ENCODE peak calls at places on chromosome 2, in six cellular contexts. One of them, this sample, is unnamed. For H3K27me3 and H3K4me1, the result is how much of the 10 kb centered on the place peaks cover.

GRCh38 chr2:40716879-40717278 is 265.0 kb upstream of the SLC8A1 start:
- DNase-seq in neuronal stem cell: no peak
- DNase-seq in left lung: peak
- DNase-seq in foreskin keratinocyte: peak
- DNase-seq in small intestine: no peak
- DNase-seq in fibroblast of lung: peak
- DNase-seq in this sample: no peak

GRCh38 chr2:69453475-69454129 is 16.4 kb upstream of the NFU1 start:
- DNase-seq in left lung: no peak
- DNase-seq in neuronal stem cell: no peak
- DNase-seq in fibroblast of lung: no peak
- DNase-seq in foreskin keratinocyte: no peak
- DNase-seq in small intestine: no peak
- DNase-seq in this sample: no peak

GRCh38 chr2:946073-947005 is 4.3 kb upstream of the SNTG2 start:
- DNase-seq in left lung: no peak
- DNase-seq in neuronal stem cell: no peak
- DNase-seq in foreskin keratinocyte: no peak
- DNase-seq in fibroblast of lung: no peak
- DNase-seq in small intestine: no peak
- DNase-seq in this sample: no peak

GRCh38 chr2:7022486-7022885 is 105.3 kb downstream of the RNF144A start:
- DNase-seq in fibroblast of lung: peak
- DNase-seq in foreskin keratinocyte: no peak
- DNase-seq in neuronal stem cell: no peak
- DNase-seq in left lung: no peak
- DNase-seq in small intestine: peak
- DNase-seq in this sample: no peak

GRCh38 chr2:19649107-19649506 is 252.7 kb downstream of the TTC32 start:
- DNase-seq in small intestine: no peak
- DNase-seq in neuronal stem cell: no peak
- DNase-seq in foreskin keratinocyte: peak
- DNase-seq in fibroblast of lung: peak
- DNase-seq in left lung: no peak
- DNase-seq in this sample: no peak

GRCh38 chr2:127810156-127810636 is 775 bp downstream of the WDR33 start:
- DNase-seq in left lung: no peak
- DNase-seq in neuronal stem cell: peak
- DNase-seq in foreskin keratinocyte: peak
- DNase-seq in fibroblast of lung: peak
- DNase-seq in small intestine: peak
- DNase-seq in this sample: no peak

GRCh38 chr2:174878537-174879147 is 114.4 kb upstream of the CHRNA1 start:
- DNase-seq in neuronal stem cell: no peak
- DNase-seq in foreskin keratinocyte: peak
- DNase-seq in left lung: no peak
- DNase-seq in small intestine: peak
- DNase-seq in fibroblast of lung: peak
- DNase-seq in this sample: no peak

GRCh38 chr2:27212626-27213471 is 781 bp upstream of the SLC5A6 start:
- DNase-seq in neuronal stem cell: no peak
- DNase-seq in small intestine: peak
- DNase-seq in foreskin keratinocyte: peak
- DNase-seq in fibroblast of lung: peak
- DNase-seq in left lung: no peak
- DNase-seq in this sample: no peak

GRCh38 chr2:36811071-36811470 is 114.6 kb downstream of the VIT start:
- DNase-seq in neuronal stem cell: no peak
- DNase-seq in fibroblast of lung: no peak
- DNase-seq in foreskin keratinocyte: no peak
- DNase-seq in small intestine: no peak
- DNase-seq in left lung: no peak
- DNase-seq in this sample: no peak

GRCh38 chr2:44324971-44325426 is 36.3 kb downstream of the PREPL start:
- DNase-seq in small intestine: no peak
- DNase-seq in neuronal stem cell: no peak
- DNase-seq in left lung: no peak
- DNase-seq in fibroblast of lung: peak
- DNase-seq in foreskin keratinocyte: peak
- DNase-seq in this sample: no peak

GRCh38 chr2:112938904-112939303 is 27.9 kb downstream of the IL37 start:
- DNase-seq in foreskin keratinocyte: peak
- DNase-seq in left lung: no peak
- DNase-seq in small intestine: peak
- DNase-seq in neuronal stem cell: no peak
- DNase-seq in fibroblast of lung: peak
- DNase-seq in this sample: no peak

GRCh38 chr2:64837116-64837704 is 152.0 kb upstream of the SLC1A4 start:
- DNase-seq in small intestine: no peak
- DNase-seq in foreskin keratinocyte: peak
- DNase-seq in left lung: no peak
- DNase-seq in fibroblast of lung: peak
- DNase-seq in neuronal stem cell: no peak
- DNase-seq in this sample: no peak

GRCh38 chr2:48483916-48484315 is 46.0 kb upstream of the STON1 start:
- DNase-seq in small intestine: no peak
- DNase-seq in neuronal stem cell: no peak
- DNase-seq in foreskin keratinocyte: peak
- DNase-seq in fibroblast of lung: peak
- DNase-seq in left lung: no peak
- DNase-seq in this sample: no peak

GRCh38 chr2:223668302-223668998 is 66.3 kb upstream of the SCG2 start:
- DNase-seq in foreskin keratinocyte: no peak
- DNase-seq in left lung: no peak
- DNase-seq in fibroblast of lung: peak
- DNase-seq in small intestine: no peak
- DNase-seq in neuronal stem cell: no peak
- DNase-seq in this sample: no peak

DNA sequence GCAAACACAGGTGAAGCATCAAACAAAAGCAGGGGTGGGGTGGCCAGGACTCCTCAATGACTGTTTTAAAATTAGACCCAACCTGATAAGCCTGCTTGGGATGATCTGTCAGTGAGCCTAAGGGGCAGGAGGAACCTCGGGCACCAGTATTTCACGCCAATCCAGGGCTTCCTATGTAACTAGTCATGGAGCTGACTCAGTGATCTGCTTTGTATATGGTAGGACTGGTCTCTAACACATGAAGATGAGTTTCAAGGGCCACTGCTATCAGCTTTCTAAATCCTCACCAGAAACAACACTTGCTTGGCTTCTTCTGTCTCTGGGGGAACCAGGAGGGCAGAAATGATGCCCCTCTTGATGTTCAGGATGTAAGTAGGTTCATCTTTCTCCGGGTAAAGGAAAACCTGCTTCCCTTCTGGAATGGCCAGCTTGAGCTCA is 6.2 kb downstream of the APOB start:
- DNase-seq in foreskin keratinocyte: peak
- DNase-seq in small intestine: no peak
- DNase-seq in fibroblast of lung: no peak
- DNase-seq in neuronal stem cell: no peak
- DNase-seq in left lung: no peak
- DNase-seq in this sample: no peak
- H3K27ac ChIP-seq in foreskin keratinocyte: no peak
- H3K27ac ChIP-seq in small intestine: no peak
- H3K27ac ChIP-seq in fibroblast of lung: no peak
- H3K27ac ChIP-seq in neuronal stem cell: no peak
- H3K27ac ChIP-seq in left lung: no peak
- H3K27ac ChIP-seq in this sample: no peak

DNA sequence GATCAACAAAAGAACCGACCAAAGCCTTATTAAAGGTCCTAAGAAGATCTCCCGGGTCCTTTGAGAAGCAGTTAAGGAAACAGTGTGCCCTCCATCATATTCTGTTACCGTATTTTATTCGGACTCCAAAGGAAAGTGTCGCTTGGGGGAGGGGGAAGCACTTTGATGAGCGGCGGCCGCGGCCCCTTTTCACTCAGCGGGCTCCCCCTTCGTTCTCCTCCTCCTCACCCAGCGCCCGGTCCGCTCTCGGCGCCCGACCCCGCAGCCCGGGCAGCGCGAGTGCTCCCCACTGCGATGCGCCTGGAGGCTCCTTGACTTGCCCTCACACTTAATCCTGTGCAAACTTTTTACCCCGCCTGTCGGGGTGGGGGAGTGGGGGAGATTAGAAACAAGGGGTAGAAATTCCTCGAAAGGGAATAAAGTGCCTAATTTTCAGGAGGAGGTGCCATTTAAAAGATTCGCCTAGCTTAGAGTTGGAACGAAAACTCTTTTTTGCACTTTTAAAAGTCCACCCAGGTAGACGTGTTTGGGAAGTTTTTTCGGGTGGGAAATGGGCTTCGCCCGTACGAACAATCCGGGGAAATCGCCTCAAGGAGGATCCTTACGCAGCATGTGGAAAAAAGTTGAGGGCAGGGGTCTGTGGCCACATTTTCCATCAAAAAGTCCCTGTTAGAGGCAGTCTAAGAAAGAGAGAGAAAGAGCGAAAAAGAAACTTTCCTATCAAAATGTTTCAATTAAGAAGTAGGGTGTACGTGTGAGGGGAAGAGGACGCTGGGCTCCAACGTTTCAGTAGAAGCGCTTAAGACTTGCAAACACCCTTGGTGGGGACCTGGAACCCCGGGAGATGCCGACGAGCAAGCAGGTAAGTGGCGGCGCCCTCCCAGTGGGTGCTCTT is 1.1 kb upstream of the OTX1 start:
- DNase-seq in fibroblast of lung: no peak
- DNase-seq in small intestine: no peak
- DNase-seq in left lung: no peak
- DNase-seq in neuronal stem cell: peak
- DNase-seq in foreskin keratinocyte: peak
- DNase-seq in this sample: no peak
- H3K27me3 ChIP-seq in fibroblast of lung: half or more
- H3K27me3 ChIP-seq in small intestine: under half
- H3K27me3 ChIP-seq in left lung: half or more
- H3K27me3 ChIP-seq in neuronal stem cell: under half
- H3K27me3 ChIP-seq in foreskin keratinocyte: under half
- H3K27me3 ChIP-seq in this sample: half or more

DNA sequence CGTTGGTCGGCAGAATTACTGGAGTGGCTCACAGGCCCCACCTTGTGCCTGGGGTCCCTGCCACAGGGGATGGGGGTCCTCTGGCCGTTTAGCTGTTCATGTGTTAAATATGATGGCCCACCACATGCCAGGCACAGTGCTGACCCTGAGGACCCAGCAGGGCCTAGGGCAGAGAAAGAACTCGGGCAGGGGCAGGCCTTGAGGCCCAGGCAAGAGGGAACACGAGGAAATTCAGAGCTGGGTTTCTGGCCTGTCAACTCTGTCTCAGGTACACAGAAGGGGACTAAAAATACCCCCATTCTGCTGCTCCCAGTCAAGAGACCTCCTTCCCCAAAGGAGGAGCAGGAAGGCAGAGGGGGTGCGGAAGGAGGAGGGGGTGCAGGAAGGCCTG is 66.2 kb downstream of the DNMT3A start:
- DNase-seq in small intestine: no peak
- DNase-seq in neuronal stem cell: no peak
- DNase-seq in left lung: no peak
- DNase-seq in fibroblast of lung: no peak
- DNase-seq in foreskin keratinocyte: no peak
- DNase-seq in this sample: no peak
- H3K4me1 ChIP-seq in small intestine: under half
- H3K4me1 ChIP-seq in neuronal stem cell: under half
- H3K4me1 ChIP-seq in left lung: half or more
- H3K4me1 ChIP-seq in fibroblast of lung: under half
- H3K4me1 ChIP-seq in foreskin keratinocyte: under half
- H3K4me1 ChIP-seq in this sample: under half

GRCh38 chr2:9800975-9801723 is 42.1 kb upstream of the TAF1B start:
- DNase-seq in left lung: peak
- DNase-seq in foreskin keratinocyte: peak
- DNase-seq in small intestine: no peak
- DNase-seq in fibroblast of lung: peak
- DNase-seq in neuronal stem cell: no peak
- DNase-seq in this sample: no peak
- H3K27ac ChIP-seq in left lung: peak
- H3K27ac ChIP-seq in foreskin keratinocyte: peak
- H3K27ac ChIP-seq in small intestine: no peak
- H3K27ac ChIP-seq in fibroblast of lung: peak
- H3K27ac ChIP-seq in neuronal stem cell: no peak
- H3K27ac ChIP-seq in this sample: no peak

This sample was measured in iPS DF 6.9.